ENCODE peak calls at places on chromosomes 11 and 22, in seven cellular contexts. T is adrenal gland, I is body of pancreas, U is mammary epithelial cell, O is dorsolateral prefrontal cortex, W is AG04449, G is colonic mucosa. N is an unnamed sample.

GRCh38 chr11:65310756-65311155 is 3.9 kb upstream of the CDC42EP2 start:
- DNase-seq in G (no peak), I (no peak), W (no peak), T (no peak), U (no peak), O (no peak), N (peak; percentile 36)

GRCh38 chr11:12543596-12544415 is 130.4 kb upstream of the TEAD1 start:
- DNase-seq in O (no peak), T (no peak), G (peak; percentile 10), U (peak; percentile 78), W (no peak), I (no peak), N (no peak)

GRCh38 chr11:113234888-113235287 is 79.5 kb upstream of the TTC12 start:
- DNase-seq in U (no peak), T (no peak), O (peak; percentile 75), I (no peak), G (no peak), W (no peak), N (no peak)

GRCh38 chr22:22176929-22177616 is 67.5 kb upstream of the VPREB1 start:
- DNase-seq in G (no peak), I (no peak), W (no peak), T (no peak), O (no peak), U (no peak), N (no peak)

GRCh38 chr11:126702987-126703386 is 297.6 kb downstream of the KIRREL3 start:
- DNase-seq in I (no peak), O (peak; percentile 66), U (no peak), T (peak; percentile 91), G (no peak), W (no peak), N (peak; percentile 40)

GRCh38 chr11:72668645-72669347 is 5.4 kb downstream of the PDE2A start:
- DNase-seq in T (no peak), W (no peak), U (peak; percentile 29), O (no peak), I (no peak), G (no peak), N (no peak)

GRCh38 chr11:128472128-128473110 is 114.9 kb downstream of the ETS1 start:
- DNase-seq in O (no peak), U (peak; percentile 42), G (no peak), W (no peak), T (no peak), I (no peak), N (no peak)

GRCh38 chr11:83241291-83241946 is 44.7 kb downstream of the CCDC90B start:
- DNase-seq in O (peak; percentile 46), T (peak; percentile 82), I (peak; percentile 71), G (peak; percentile 55), W (no peak), U (peak; percentile 59), N (no peak)

GRCh38 chr11:31131760-31132159 is 237.8 kb downstream of the DCDC1 start:
- DNase-seq in W (no peak), G (no peak), U (no peak), I (no peak), T (no peak), O (no peak), N (no peak)

GRCh38 chr11:12199231-12199948 is 89.0 kb downstream of the MICAL2 start:
- DNase-seq in U (no peak), I (peak; percentile 10), O (no peak), W (no peak), G (no peak), T (no peak), N (no peak)

GRCh38 chr11:60280412-60280811 is at the start of gene MS4A4A:
- DNase-seq in G (no peak), W (no peak), O (no peak), U (no peak), T (peak; percentile 65), I (no peak), N (no peak)

GRCh38 chr22:42178910-42179495 is 48.4 kb upstream of the CYP2D6 start:
- DNase-seq in T (no peak), G (no peak), I (no peak), W (no peak), O (no peak), U (no peak), N (no peak)

GRCh38 chr11:12577746-12578644 is 96.2 kb upstream of the TEAD1 start:
- DNase-seq in U (no peak), T (no peak), O (no peak), I (no peak), W (no peak), G (no peak), N (no peak)

GRCh38 chr22:20251491-20251890 is 16.6 kb downstream of the RTN4R start:
- DNase-seq in U (no peak), O (no peak), T (no peak), I (no peak), G (no peak), W (no peak), N (no peak)
- H3K4me3 ChIP-seq in U (no peak overlapping the region), O (no peak overlapping the region), T (no peak overlapping the region), I (no peak overlapping the region), G (no peak overlapping the region), W (no peak overlapping the region), N (no peak overlapping the region)

GRCh38 chr11:19311306-19312030 is 70.7 kb upstream of the E2F8 start:
- DNase-seq in O (peak; percentile 78), T (peak; percentile 87), W (no peak), U (peak; percentile 24), I (peak; percentile 75), G (peak; percentile 78), N (peak; percentile 52)
- TF ChIP-seq CTCF in O (peak; percentile 82), T (peak; percentile 89), W (peak; percentile 88), U (peak; percentile 89), I (peak; percentile 77), G (peak; percentile 82), N (peak; percentile 88)

GRCh38 chr22:31747441-31747840 is 2.5 kb downstream of the PRR14L start:
- DNase-seq in W (no peak), U (no peak), G (no peak), T (no peak), O (no peak), I (no peak), N (no peak)
- H3K4me3 ChIP-seq in W (no peak overlapping the region), U (no peak overlapping the region), G (no peak overlapping the region), T (no peak overlapping the region), O (no peak overlapping the region), I (no peak overlapping the region), N (no peak overlapping the region)

DNA sequence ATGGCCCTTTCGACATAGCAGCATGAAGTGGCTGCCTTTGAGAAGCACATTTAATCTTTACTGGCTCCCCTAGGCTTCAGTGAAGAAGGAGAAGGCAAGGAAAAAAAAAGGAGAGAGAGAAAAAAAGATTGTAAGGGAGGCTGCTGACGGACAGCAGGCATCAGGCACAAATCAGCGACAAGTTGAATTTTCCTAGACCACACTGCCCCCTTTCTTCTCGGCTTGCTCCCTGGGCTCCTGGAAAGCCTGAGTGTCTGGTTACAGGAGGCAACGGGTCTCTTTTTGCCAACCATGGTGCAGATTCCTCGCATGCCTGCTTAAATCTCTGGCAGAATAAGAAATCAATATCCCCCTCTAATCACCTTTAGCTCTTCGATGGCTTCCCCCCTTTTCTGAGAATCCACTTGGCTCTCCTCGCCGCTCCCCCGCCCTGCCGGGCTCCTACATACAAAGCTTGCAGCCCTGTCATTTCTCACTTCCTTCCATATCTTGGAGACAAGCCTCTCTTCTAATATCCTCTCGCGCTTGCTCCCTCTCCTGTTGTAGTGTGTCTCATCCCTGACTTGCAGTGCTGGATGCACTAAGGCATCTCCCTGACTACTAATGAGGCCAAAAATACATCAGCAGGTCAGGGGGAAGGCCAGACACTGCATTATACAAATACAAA is 14.3 kb downstream of the BLID start:
- DNase-seq in G (peak; percentile 28), I (peak; percentile 41), U (peak; percentile 71), O (peak; percentile 87), W (no peak), T (peak; percentile 91), N (peak; percentile 50)
- TF ChIP-seq CTCF in G (peak; percentile 15), I (peak; percentile 56), U (peak; percentile 71), O (peak; percentile 85), W (peak; percentile 72), T (peak; percentile 57), N (peak; percentile 79)

GRCh38 chr11:35661539-35661938 is 1.0 kb upstream of the TRIM44 start:
- DNase-seq in I (no peak), T (no peak), O (no peak), U (no peak), G (no peak), W (no peak), N (no peak)
- H3K4me3 ChIP-seq in I (no peak overlapping the region), T (no peak overlapping the region), O (peak overlapping the region; percentile 93), U (peak overlapping the region; percentile 76), G (peak overlapping the region; percentile 60), W (peak overlapping the region; percentile 77), N (peak overlapping the region; percentile 79)

DNA sequence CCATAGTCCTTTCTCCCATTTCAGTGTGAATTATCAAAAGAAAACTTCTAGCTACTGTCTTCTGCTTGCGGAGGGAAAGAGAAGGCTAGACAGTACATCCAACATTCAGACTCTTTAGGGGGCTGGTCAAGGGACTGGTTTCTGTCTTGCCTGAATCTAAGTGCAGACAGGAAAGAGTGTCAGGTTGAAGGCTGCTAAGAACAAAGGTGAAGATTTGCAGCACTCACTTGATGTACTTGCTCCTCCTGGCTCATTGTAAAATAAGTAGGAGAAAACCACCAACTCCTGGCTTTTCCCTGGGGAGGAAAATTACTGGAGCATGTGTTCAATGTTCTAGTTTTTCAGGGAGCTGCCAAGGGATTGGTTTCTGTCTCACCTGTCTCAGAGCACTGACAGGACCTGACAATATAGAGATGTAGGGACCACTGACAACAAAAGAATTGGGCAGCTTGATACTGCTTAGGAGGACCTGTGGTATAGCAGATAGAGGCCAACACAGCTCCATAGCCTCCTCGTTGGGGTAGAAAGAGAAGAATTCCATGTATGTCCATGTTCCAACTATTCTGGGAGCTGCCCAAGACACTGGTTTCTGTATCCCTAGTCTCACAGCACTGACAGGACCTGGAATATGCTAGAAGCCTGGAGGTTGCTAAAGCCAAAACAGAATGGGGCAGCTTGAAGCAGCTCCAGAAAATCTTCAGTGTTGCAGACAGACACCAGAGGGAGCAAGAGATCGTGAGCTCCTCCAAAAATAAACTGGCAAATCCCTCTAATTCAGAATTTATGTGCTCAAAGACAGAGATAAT is 39.7 kb upstream of the MMP12 start:
- DNase-seq in U (peak; percentile 28), I (peak; percentile 15), W (no peak), T (peak; percentile 56), G (peak; percentile 36), O (no peak), N (no peak)
- TF ChIP-seq CTCF in U (peak; percentile 85), I (peak; percentile 56), W (peak; percentile 68), T (peak; percentile 71), G (peak; percentile 47), O (peak; percentile 47), N (peak; percentile 60)

DNA sequence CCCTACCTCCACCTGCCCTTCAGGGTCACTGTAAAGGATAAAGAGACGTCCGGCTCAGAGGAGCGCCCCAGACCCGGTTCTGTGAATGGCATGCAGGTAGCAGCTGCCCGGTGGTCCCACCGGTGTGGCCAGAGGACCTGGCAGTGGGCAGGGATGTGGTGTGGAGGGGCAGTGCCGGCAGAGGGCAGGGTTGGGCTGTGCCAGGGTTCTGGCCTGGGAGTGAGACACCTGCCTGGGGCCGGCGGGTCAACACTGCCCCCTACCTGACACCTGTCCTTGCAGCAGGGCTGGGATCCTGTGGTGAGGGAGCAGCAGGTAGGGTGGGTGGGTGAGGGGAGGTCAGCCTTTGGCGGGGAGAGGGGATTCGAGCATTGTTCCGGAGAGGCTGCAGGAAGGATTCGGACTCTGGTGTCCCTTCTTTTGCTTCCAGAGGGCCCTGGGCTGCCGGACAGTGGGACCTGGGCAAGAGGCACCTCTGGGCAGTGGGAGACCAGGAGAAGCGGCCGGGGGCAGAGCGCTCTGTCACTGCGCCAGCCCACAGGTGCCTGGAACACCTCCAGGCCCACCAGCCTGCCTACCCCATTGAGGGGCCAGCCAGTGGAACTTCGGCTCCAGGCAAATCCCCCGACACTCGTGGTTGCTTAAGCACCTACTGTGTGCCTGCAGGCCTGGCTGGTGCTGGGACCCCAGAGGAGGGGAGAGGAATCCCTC is 1.6 kb upstream of the PHLDA2 start:
- DNase-seq in I (peak; percentile 88), U (peak; percentile 76), O (no peak), W (no peak), T (peak; percentile 75), G (peak; percentile 95), N (peak; percentile 51)
- H3K4me3 ChIP-seq in I (no peak overlapping the region), U (peak overlapping the region; percentile 70), O (no peak overlapping the region), W (peak overlapping the region; percentile 77), T (no peak overlapping the region), G (peak overlapping the region; percentile 81), N (peak overlapping the region; percentile 68)